ENCODE peak calls at places on chromosome 13, in four cellular contexts. N, J, W and C are unnamed samples.

GRCh38 chr13:70203661-70204229 is 95.5 kb upstream of the KLHL1 start:
- DNase-seq in N (no peak), J (no peak), W (no peak), C (no peak)

GRCh38 chr13:112962396-112962795 is 6.6 kb upstream of the MCF2L start:
- DNase-seq in N (no peak), J (no peak), W (no peak), C (no peak)

GRCh38 chr13:113021811-113022210 is 52.8 kb downstream of the MCF2L start:
- DNase-seq in N (no peak), J (no peak), W (no peak), C (no peak)

GRCh38 chr13:50320297-50320862 is 305.1 kb downstream of the KCNRG start:
- DNase-seq in N (no peak), J (no peak), W (no peak), C (no peak)

GRCh38 chr13:38685974-38686571 is 804 bp upstream of the FREM2 start:
- DNase-seq in N (peak; percentile 34), J (no peak), W (no peak), C (no peak)

GRCh38 chr13:34340534-34340933 is 522.6 kb downstream of the RFC3 start:
- DNase-seq in N (no peak), J (no peak), W (no peak), C (no peak)

GRCh38 chr13:95403349-95404140 is 102.3 kb upstream of the ABCC4 start:
- DNase-seq in N (peak; percentile 44), J (no peak), W (no peak), C (peak; percentile 9)

GRCh38 chr13:25783480-25784081 is 268.2 kb downstream of the SHISA2 start:
- DNase-seq in N (no peak), J (no peak), W (no peak), C (no peak)

GRCh38 chr13:32731576-32731975 is 145.3 kb downstream of the PDS5B start:
- DNase-seq in N (no peak), J (no peak), W (no peak), C (no peak)

GRCh38 chr13:32984857-32985626 is 31.2 kb upstream of the KL start:
- DNase-seq in N (no peak), J (no peak), W (no peak), C (no peak)

GRCh38 chr13:32796754-32797153 is 210.5 kb downstream of the PDS5B start:
- DNase-seq in N (no peak), J (no peak), W (no peak), C (no peak)

GRCh38 chr13:106110241-106110855 is 425.1 kb downstream of the EFNB2 start:
- DNase-seq in N (no peak), J (no peak), W (no peak), C (no peak)

GRCh38 chr13:101149735-101150380 is 266.4 kb downstream of the NALCN start:
- DNase-seq in N (peak; percentile 26), J (no peak), W (no peak), C (no peak)

GRCh38 chr13:33251131-33251629 is 34.4 kb downstream of the STARD13 start:
- DNase-seq in N (no peak), J (no peak), W (no peak), C (no peak)

GRCh38 chr13:25752957-25753540 is 298.8 kb downstream of the SHISA2 start:
- DNase-seq in N (no peak), J (no peak), W (no peak), C (no peak)

GRCh38 chr13:68895696-68896095 is 1211.9 kb upstream of the ATXN8OS start:
- DNase-seq in N (no peak), J (no peak), W (no peak), C (no peak)

GRCh38 chr13:22053053-22053452 is 382.2 kb downstream of the FGF9 start:
- DNase-seq in N (no peak), J (no peak), W (no peak), C (no peak)

GRCh38 chr13:101579291-101579802 is 126.9 kb downstream of the ITGBL1 start:
- DNase-seq in N (no peak), J (no peak), W (no peak), C (no peak)

GRCh38 chr13:27528908-27529307 is 78.5 kb upstream of the MTIF3 start:
- DNase-seq in N (no peak), J (no peak), W (no peak), C (no peak)

GRCh38 chr13:98785968-98786367 is 33.5 kb upstream of the SLC15A1 start:
- DNase-seq in N (no peak), J (no peak), W (no peak), C (no peak)

GRCh38 chr13:111898956-111899713 is 167.8 kb upstream of the SOX1 start:
- DNase-seq in N (no peak), J (no peak), W (no peak), C (no peak)

GRCh38 chr13:113952983-113953520 is 20.8 kb downstream of the C13orf46 start:
- DNase-seq in N (no peak), J (no peak), W (no peak), C (no peak)

GRCh38 chr13:106173346-106173745 is 362.1 kb downstream of the EFNB2 start:
- DNase-seq in N (no peak), J (no peak), W (no peak), C (no peak)